ENCODE peak calls at places on chromosome 9, in six cellular contexts. S, X, C, L, U and J are unnamed samples.

GRCh38 chr9:106869028-106869427 is 6.1 kb downstream of the ZNF462 start:
- DNase-seq in L (no peak), C (no peak), S (no peak), X (peak; percentile 72), U (no peak), J (no peak)

GRCh38 chr9:35385042-35385441 is 104.9 kb upstream of the RUSC2 start:
- DNase-seq in C (peak; percentile 20), S (no peak), X (peak; percentile 74), U (no peak), L (peak; percentile 19), J (no peak)

GRCh38 chr9:88533951-88534455 is 975 bp upstream of the NXNL2 start:
- DNase-seq in S (no peak), C (no peak), U (no peak), L (no peak), X (peak; percentile 28), J (no peak)

GRCh38 chr9:60546406-60546805 is 367.8 kb upstream of the SPATA31A5 start:
- DNase-seq in X (no peak), S (no peak), U (no peak), L (no peak), C (no peak), J (no peak)

GRCh38 chr9:135324329-135324728 is 155.3 kb upstream of the PPP1R26 start:
- DNase-seq in X (no peak), U (no peak), L (no peak), C (no peak), S (no peak), J (no peak)

GRCh38 chr9:77648458-77649108 is 461 bp upstream of the GNA14 start:
- DNase-seq in X (no peak), C (peak; percentile 33), L (peak; percentile 27), U (no peak), S (no peak), J (no peak)

GRCh38 chr9:113274474-113275146 is 762 bp downstream of the CDC26 start:
- DNase-seq in X (peak; percentile 73), C (peak; percentile 56), L (no peak), S (peak; percentile 47), U (no peak), J (peak; percentile 53)

GRCh38 chr9:135602789-135603481 is 36.4 kb downstream of the GLT6D1 start:
- DNase-seq in L (peak; percentile 44), C (peak; percentile 30), S (peak; percentile 40), U (peak; percentile 58), X (peak; percentile 33), J (no peak)

GRCh38 chr9:123645762-123646161 is 284.2 kb downstream of the DENND1A start:
- DNase-seq in S (no peak), L (no peak), C (no peak), U (no peak), X (no peak), J (no peak)